ENCODE peak calls at places on chromosomes 13 and 19, in ten cellular contexts. M is H9, V is neural progenitor cell, G is fibroblast of lung, Z is SK-N-MC, S is GM23248, O is Karpas-422, X is mesenchymal stem cell, R is PC-3, L is IMR-90. D is an unnamed sample.

GRCh38 chr13:20363604-20364003 is 131.5 kb upstream of the GJB6 start:
- DNase-seq in M (no peak), V (peak), G (no peak), Z (no peak), S (no peak), O (no peak), X (no peak), R (no peak), L (no peak), D (no peak)

GRCh38 chr19:46859637-46860124 is 1.1 kb upstream of the ARHGAP35 start:
- DNase-seq in M (no peak), V (no peak), G (no peak), Z (peak), S (peak), O (no peak), X (no peak), R (peak), L (peak), D (no peak)

GRCh38 chr13:32984857-32985626 is 31.2 kb upstream of the KL start:
- DNase-seq in M (no peak), V (no peak), G (no peak), Z (no peak), S (peak), O (no peak), X (peak), R (peak), L (peak), D (no peak)

GRCh38 chr13:30908416-30908980 is 2.4 kb downstream of the MEDAG start:
- DNase-seq in M (no peak), V (no peak), G (peak), Z (peak), S (peak), O (no peak), X (no peak), R (no peak), L (peak), D (no peak)

GRCh38 chr13:98157188-98157587 is 14.3 kb downstream of the FARP1 start:
- DNase-seq in M (no peak), V (no peak), G (no peak), Z (no peak), S (no peak), O (no peak), X (no peak), R (no peak), L (peak), D (no peak)

GRCh38 chr13:92806215-92806614 is 420.4 kb upstream of the GPC6 start:
- DNase-seq in M (no peak), V (no peak), G (peak), Z (no peak), S (peak), O (no peak), X (peak), R (peak), L (no peak), D (no peak)

GRCh38 chr19:10115392-10116084 is 4.0 kb downstream of the P2RY11 start:
- DNase-seq in M (no peak), V (no peak), G (no peak), Z (no peak), S (peak), O (peak), X (no peak), R (peak), L (no peak), D (no peak)

GRCh38 chr19:18373892-18374629 is 11.9 kb upstream of the GDF15 start:
- DNase-seq in M (peak), V (peak), G (peak), Z (no peak), S (peak), O (peak), X (peak), R (peak), L (peak), D (peak)

GRCh38 chr19:3637621-3638020 is 11.0 kb upstream of the CACTIN start:
- DNase-seq in M (no peak), V (no peak), G (no peak), Z (no peak), S (no peak), O (no peak), X (no peak), R (no peak), L (no peak), D (no peak)

GRCh38 chr13:49020328-49020727 is 44.6 kb downstream of the FNDC3A start:
- DNase-seq in M (no peak), V (no peak), G (no peak), Z (no peak), S (no peak), O (no peak), X (no peak), R (no peak), L (no peak), D (no peak)

GRCh38 chr19:13796301-13797057 is 1.2 kb downstream of the ZSWIM4 start:
- DNase-seq in M (peak), V (peak), G (peak), Z (no peak), S (peak), O (no peak), X (peak), R (peak), L (peak), D (no peak)

GRCh38 chr19:40411958-40412499 is 1.1 kb downstream of the PRX start:
- DNase-seq in M (no peak), V (no peak), G (no peak), Z (no peak), S (no peak), O (no peak), X (peak), R (no peak), L (no peak), D (no peak)

GRCh38 chr19:47152632-47153031 is 22.0 kb downstream of the SAE1 start:
- DNase-seq in M (no peak), V (no peak), G (peak), Z (no peak), S (no peak), O (no peak), X (no peak), R (peak), L (peak), D (no peak)

GRCh38 chr19:13460045-13460444 is 46.2 kb downstream of the CACNA1A start:
- DNase-seq in M (peak), V (peak), G (no peak), Z (no peak), S (no peak), O (no peak), X (no peak), R (peak), L (no peak), D (no peak)

GRCh38 chr19:21308778-21309177 is 20.4 kb downstream of the ZNF708 start:
- DNase-seq in M (no peak), V (no peak), G (no peak), Z (no peak), S (no peak), O (no peak), X (no peak), R (no peak), L (no peak), D (no peak)

GRCh38 chr19:17719730-17720486 is 628 bp downstream of the MAP1S start:
- DNase-seq in M (no peak), V (peak), G (no peak), Z (no peak), S (peak), O (peak), X (no peak), R (peak), L (no peak), D (no peak)

GRCh38 chr13:100722517-100722916 is 47.9 kb upstream of the TMTC4 start:
- DNase-seq in M (peak), V (peak), G (no peak), Z (no peak), S (no peak), O (no peak), X (no peak), R (no peak), L (no peak), D (no peak)

GRCh38 chr13:51981355-51981754 is 29.9 kb downstream of the ATP7B start:
- DNase-seq in M (no peak), V (no peak), G (no peak), Z (no peak), S (no peak), O (no peak), X (no peak), R (no peak), L (no peak), D (no peak)

GRCh38 chr19:46704379-46705076 is 12.4 kb downstream of the PRKD2 start:
- DNase-seq in M (peak), V (peak), G (peak), Z (no peak), S (peak), O (peak), X (peak), R (peak), L (no peak), D (no peak)

GRCh38 chr13:76758257-76758656 is 127.9 kb downstream of the KCTD12 start:
- DNase-seq in M (no peak), V (no peak), G (peak), Z (no peak), S (no peak), O (no peak), X (peak), R (no peak), L (no peak), D (no peak)

GRCh38 chr13:33145667-33146066 is 129.4 kb downstream of the KL start:
- DNase-seq in M (no peak), V (no peak), G (no peak), Z (no peak), S (no peak), O (no peak), X (no peak), R (no peak), L (no peak), D (no peak)

GRCh38 chr19:47272448-47273312 is 2.0 kb upstream of the INAFM1 start:
- DNase-seq in M (no peak), V (peak), G (peak), Z (no peak), S (peak), O (peak), X (no peak), R (peak), L (no peak), D (no peak)

GRCh38 chr19:47310323-47310722 is 662 bp downstream of the C5AR1 start:
- DNase-seq in M (no peak), V (no peak), G (no peak), Z (no peak), S (no peak), O (no peak), X (no peak), R (no peak), L (no peak), D (no peak)

GRCh38 chr13:20703785-20704458 is 423 bp downstream of the IL17D start:
- DNase-seq in M (peak), V (peak), G (peak), Z (no peak), S (peak), O (peak), X (peak), R (peak), L (peak), D (peak)

GRCh38 chr13:30743319-30744055 is 8.1 kb downstream of the ALOX5AP start:
- DNase-seq in M (no peak), V (no peak), G (peak), Z (no peak), S (peak), O (no peak), X (peak), R (peak), L (peak), D (peak)

GRCh38 chr19:7748756-7749155 is 1.4 kb upstream of the CD209 start:
- DNase-seq in M (peak), V (no peak), G (no peak), Z (no peak), S (peak), O (no peak), X (peak), R (peak), L (peak), D (no peak)

GRCh38 chr19:310141-310651 is 19.0 kb upstream of the PLPP2 start:
- DNase-seq in M (no peak), V (no peak), G (no peak), Z (no peak), S (no peak), O (no peak), X (no peak), R (no peak), L (no peak), D (no peak)

GRCh38 chr13:32031025-32031814 is at the start of gene FRY:
- DNase-seq in M (peak), V (peak), G (peak), Z (no peak), S (peak), O (peak), X (peak), R (peak), L (peak), D (no peak)

GRCh38 chr19:16115309-16116039 is 3.8 kb downstream of the RAB8A start:
- DNase-seq in M (no peak), V (no peak), G (no peak), Z (no peak), S (no peak), O (no peak), X (no peak), R (no peak), L (no peak), D (no peak)

GRCh38 chr13:32791545-32792172 is 205.4 kb downstream of the PDS5B start:
- DNase-seq in M (no peak), V (no peak), G (no peak), Z (no peak), S (peak), O (no peak), X (peak), R (peak), L (peak), D (no peak)

GRCh38 chr13:99916366-99917103 is 55.0 kb downstream of the ZIC5 start:
- DNase-seq in M (no peak), V (peak), G (peak), Z (peak), S (peak), O (peak), X (peak), R (peak), L (peak), D (no peak)

DNA sequence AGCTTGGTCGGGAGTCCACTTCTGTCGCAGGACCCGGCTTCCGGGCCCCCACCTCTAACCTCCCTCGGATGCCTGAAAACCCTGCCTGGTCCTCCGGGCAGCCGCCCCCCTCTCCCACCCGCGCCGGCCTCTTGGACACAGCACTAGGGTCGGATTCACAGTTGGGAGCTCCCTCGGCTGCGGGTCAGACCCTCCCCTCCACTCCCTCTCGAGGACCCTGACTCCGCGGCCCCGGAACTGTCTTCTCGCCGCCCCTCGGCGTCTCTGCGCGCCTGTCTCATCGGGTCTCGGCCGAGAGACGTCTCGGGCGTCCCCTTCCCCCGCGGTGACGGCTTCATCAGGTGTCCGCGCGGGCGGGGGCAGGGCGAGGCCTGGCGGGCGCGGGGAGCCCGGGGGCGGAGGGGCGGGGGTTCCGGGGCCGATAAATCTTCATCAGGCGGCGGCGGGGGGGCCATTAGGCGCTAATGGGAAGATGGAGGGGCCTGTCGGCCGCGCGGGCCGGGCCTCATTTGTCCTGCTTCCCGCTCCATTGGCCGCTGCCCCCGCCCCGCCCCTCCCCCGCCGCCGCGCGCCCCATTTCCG is 11.7 kb upstream of the ERFL start:
- DNase-seq in M (no peak), V (peak), G (no peak), Z (no peak), S (peak), O (peak), X (no peak), R (no peak), L (no peak), D (no peak)
- H3K9ac ChIP-seq in M (no peak), V (no peak), G (peak), Z (no peak), S (peak), O (peak), X (peak), R (no peak), L (peak), D (no peak)

DNA sequence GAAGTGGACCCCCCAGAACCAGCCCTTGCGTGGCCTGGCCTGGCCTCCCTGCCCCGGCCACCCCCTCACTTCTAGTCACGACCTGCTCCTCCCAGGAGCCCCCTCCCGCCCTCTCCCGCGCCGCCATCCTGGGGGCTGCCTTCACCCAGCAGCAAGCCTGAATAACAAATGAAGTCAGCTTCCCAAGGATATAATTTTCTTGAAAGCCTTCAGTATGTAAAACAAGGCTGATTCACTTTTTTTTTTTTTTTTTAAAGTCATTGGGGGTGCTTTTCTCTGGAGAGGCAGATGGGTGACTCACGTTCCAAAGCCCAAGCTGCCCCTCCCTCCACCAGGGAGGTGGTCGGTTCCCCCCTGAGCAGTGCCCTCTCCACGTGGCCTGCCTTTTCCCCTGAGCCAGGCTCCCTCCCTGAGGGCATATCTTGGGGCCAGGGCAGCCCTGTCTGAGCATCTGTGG is 144.2 kb downstream of the KDM4B start:
- DNase-seq in M (no peak), V (no peak), G (peak), Z (no peak), S (peak), O (no peak), X (peak), R (no peak), L (peak), D (no peak)
- H3K9ac ChIP-seq in M (no peak), V (peak), G (no peak), Z (peak), S (peak), O (no peak), X (no peak), R (no peak), L (no peak), D (no peak)

GRCh38 chr19:50434525-50434924 is 1.8 kb downstream of the MYBPC2 start:
- DNase-seq in M (no peak), V (peak), G (no peak), Z (no peak), S (no peak), O (peak), X (no peak), R (no peak), L (no peak), D (no peak)
- H3K9ac ChIP-seq in M (no peak), V (no peak), G (no peak), Z (no peak), S (no peak), O (peak), X (no peak), R (no peak), L (no peak), D (no peak)

DNA sequence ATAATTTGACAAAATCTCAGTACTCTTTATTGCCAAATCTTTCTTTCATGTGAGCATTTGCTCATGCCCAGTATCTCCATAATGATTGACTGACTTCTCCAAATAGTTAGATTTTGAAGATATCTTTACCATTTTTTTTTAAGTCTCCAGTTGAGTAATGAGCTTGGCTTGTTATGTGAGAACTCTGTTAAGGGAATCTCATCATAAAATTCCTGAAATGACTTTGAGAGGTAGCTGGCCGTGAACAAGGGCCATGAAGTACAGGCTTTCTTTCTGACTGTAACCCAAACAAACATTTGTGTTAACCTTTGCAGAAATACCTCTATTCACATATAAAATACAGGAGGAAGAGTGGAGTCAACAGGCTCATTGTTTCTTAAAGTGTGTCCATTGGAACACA is 449.7 kb downstream of the IRS2 start:
- DNase-seq in M (no peak), V (no peak), G (peak), Z (no peak), S (peak), O (no peak), X (peak), R (peak), L (peak), D (no peak)
- H3K9ac ChIP-seq in M (no peak), V (no peak), G (no peak), Z (no peak), S (no peak), O (no peak), X (no peak), R (no peak), L (no peak), D (no peak)

GRCh38 chr19:2059422-2060201 is 8.6 kb upstream of the MKNK2 start:
- DNase-seq in M (no peak), V (peak), G (peak), Z (no peak), S (peak), O (peak), X (peak), R (peak), L (peak), D (no peak)
- H3K9ac ChIP-seq in M (no peak), V (no peak), G (peak), Z (peak), S (peak), O (peak), X (peak), R (peak), L (peak), D (peak)

DNA sequence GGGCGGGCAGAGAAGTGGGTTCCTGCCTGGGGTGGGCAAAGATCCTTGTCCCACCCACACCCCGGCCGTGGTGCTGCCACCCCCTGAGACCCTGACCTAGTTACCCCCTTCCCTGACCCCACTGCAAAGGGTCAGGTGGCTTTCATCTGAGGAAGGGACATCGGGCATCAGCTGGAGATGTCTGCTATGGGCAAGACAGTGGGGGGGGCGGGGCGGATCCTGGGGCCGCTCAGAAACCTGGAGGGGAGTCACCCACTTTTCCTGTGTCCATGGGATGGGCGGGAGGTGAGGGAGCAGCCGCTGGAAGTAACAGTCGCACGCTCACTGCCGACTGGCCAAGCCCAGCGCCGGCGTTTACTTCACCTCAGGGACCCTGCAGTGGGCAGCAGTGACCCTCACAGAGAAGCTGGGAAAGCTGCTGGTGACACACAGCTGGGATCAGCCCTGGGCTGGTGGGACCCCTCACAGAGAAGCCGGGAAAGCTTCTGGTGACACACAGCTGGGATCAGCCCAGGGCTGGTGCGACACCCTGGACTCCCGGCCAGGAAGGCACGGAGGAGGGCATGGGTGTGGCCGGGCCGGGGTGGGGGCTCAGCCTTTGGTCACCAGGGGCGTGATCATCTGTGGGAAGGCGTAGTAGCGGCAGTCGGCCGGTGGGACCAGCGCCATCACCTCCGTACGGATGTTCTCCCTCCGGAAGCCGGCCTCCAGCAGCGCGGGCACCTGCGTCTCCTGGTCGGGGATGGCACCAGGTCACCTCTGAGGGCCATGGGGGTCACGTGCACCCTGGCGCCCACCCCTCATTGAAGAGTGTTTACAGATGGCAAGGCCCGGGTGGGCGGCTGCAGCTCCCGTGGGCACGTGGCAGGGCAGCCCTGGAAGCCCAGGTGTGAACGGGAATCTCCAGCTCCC is 4.3 kb downstream of the GAMT start:
- DNase-seq in M (no peak), V (no peak), G (no peak), Z (no peak), S (peak), O (peak), X (no peak), R (no peak), L (no peak), D (no peak)
- H3K9ac ChIP-seq in M (no peak), V (no peak), G (no peak), Z (no peak), S (no peak), O (no peak), X (no peak), R (no peak), L (no peak), D (no peak)

GRCh38 chr13:45328661-45329105 is 12.3 kb downstream of the TPT1 start:
- DNase-seq in M (no peak), V (no peak), G (peak), Z (no peak), S (peak), O (no peak), X (peak), R (no peak), L (peak), D (no peak)
- H3K9ac ChIP-seq in M (no peak), V (no peak), G (no peak), Z (no peak), S (no peak), O (no peak), X (no peak), R (no peak), L (no peak), D (no peak)

GRCh38 chr19:45402469-45403070 is 2.3 kb downstream of the PPP1R13L start:
- DNase-seq in M (peak), V (peak), G (no peak), Z (no peak), S (peak), O (no peak), X (peak), R (no peak), L (no peak), D (peak)
- H3K9ac ChIP-seq in M (no peak), V (no peak), G (no peak), Z (no peak), S (no peak), O (no peak), X (no peak), R (no peak), L (no peak), D (peak)

D was measured in keratinocyte.